ENCODE peak calls at places on chromosomes 13 and 19, in four cellular contexts. O is Panc1, S is nephron progenitor cell, I is IMR-90. A is an unnamed sample.
A peak's percentile ranks its signal among the peaks of the same experiment; 100 is the strongest.

GRCh38 chr19:23516266-23516665 is 121.0 kb upstream of the ZNF91 start:
- DNase-seq in O (no peak), S (no peak), I (no peak), A (no peak)

GRCh38 chr13:82436099-82436585 is 1446.1 kb downstream of the SLITRK1 start:
- DNase-seq in O (no peak), S (no peak), I (no peak), A (no peak)

GRCh38 chr19:12521996-12522395 is 29.3 kb downstream of the ZNF564 start:
- DNase-seq in O (no peak), S (no peak), I (no peak), A (no peak)

GRCh38 chr13:102847272-102848234 is 1.7 kb downstream of the ERCC5 start:
- DNase-seq in O (no peak), S (no peak), I (peak; percentile 54), A (no peak)

GRCh38 chr13:45876781-45877180 is 25.2 kb upstream of the SIAH3 start:
- DNase-seq in O (no peak), S (no peak), I (no peak), A (no peak)

GRCh38 chr13:43266953-43267615 is 243.7 kb downstream of the DNAJC15 start:
- DNase-seq in O (no peak), S (no peak), I (no peak), A (no peak)

GRCh38 chr13:76936736-76937135 is 11.6 kb upstream of the ACOD1 start:
- DNase-seq in O (no peak), S (no peak), I (no peak), A (no peak)

GRCh38 chr19:4851551-4852290 is 15.7 kb downstream of the PLIN3 start:
- DNase-seq in O (no peak), S (peak; percentile 82), I (peak; percentile 42), A (peak; percentile 84)

GRCh38 chr19:39943586-39943985 is 9.2 kb upstream of the FCGBP start:
- DNase-seq in O (no peak), S (no peak), I (no peak), A (no peak)

GRCh38 chr13:78193853-78194252 is 275.2 kb upstream of the EDNRB start:
- DNase-seq in O (no peak), S (no peak), I (no peak), A (no peak)

GRCh38 chr13:95898256-95898655 is 154.9 kb downstream of the UGGT2 start:
- DNase-seq in O (no peak), S (no peak), I (no peak), A (no peak)

GRCh38 chr13:98349731-98350305 is 172.7 kb upstream of the RNF113B start:
- DNase-seq in O (no peak), S (peak; percentile 37), I (no peak), A (peak; percentile 25)

GRCh38 chr13:23453132-23453531 is 19.6 kb upstream of the SACS start:
- DNase-seq in O (no peak), S (no peak), I (no peak), A (no peak)

GRCh38 chr19:10486551-10486950 is 16.6 kb downstream of the KEAP1 start:
- DNase-seq in O (no peak), S (no peak), I (no peak), A (no peak)

GRCh38 chr19:2461751-2462634 is 5.2 kb upstream of the LMNB2 start:
- DNase-seq in O (no peak), S (peak; percentile 63), I (peak; percentile 56), A (peak; percentile 89)

GRCh38 chr13:78978381-78978998 is 319.5 kb upstream of the OBI1 start:
- DNase-seq in O (peak; percentile 36), S (peak; percentile 51), I (peak; percentile 61), A (peak; percentile 39)

GRCh38 chr19:37507167-37507464 is 377 bp downstream of the ZNF793 start:
- DNase-seq in O (no peak), S (no peak), I (no peak), A (no peak)

GRCh38 chr19:6236310-6237291 is 43.2 kb downstream of the MLLT1 start:
- DNase-seq in O (no peak), S (no peak), I (no peak), A (no peak)

GRCh38 chr19:2207991-2208860 is 27.9 kb downstream of the PLEKHJ1 start:
- DNase-seq in O (no peak), S (peak; percentile 68), I (peak; percentile 57), A (peak; percentile 58)

GRCh38 chr19:2328401-2329161 is at the start of the genes LSM7 and SPPL2B:
- DNase-seq in O (no peak), S (peak; percentile 96), I (peak; percentile 83), A (peak; percentile 99)

GRCh38 chr13:91647361-91647970 is 249.0 kb downstream of the GPC5 start:
- DNase-seq in O (peak; percentile 2), S (peak; percentile 49), I (peak; percentile 12), A (peak; percentile 10)

GRCh38 chr19:19505669-19506326 is 9.6 kb downstream of the TSSK6 start:
- DNase-seq in O (no peak), S (no peak), I (no peak), A (no peak)

GRCh38 chr19:51903192-51903591 is 1.6 kb downstream of the ZNF649 start:
- DNase-seq in O (no peak), S (no peak), I (no peak), A (no peak)

GRCh38 chr13:30581582-30581981 is 36.1 kb upstream of the USPL1 start:
- DNase-seq in O (no peak), S (no peak), I (peak; percentile 36), A (peak; percentile 35)

GRCh38 chr13:45353895-45354294 is 12.9 kb upstream of the TPT1 start:
- DNase-seq in O (no peak), S (no peak), I (no peak), A (peak; percentile 40)

GRCh38 chr19:35345671-35346111 is 2.0 kb upstream of the FFAR1 start:
- DNase-seq in O (no peak), S (no peak), I (no peak), A (no peak)

GRCh38 chr13:46992383-46992952 is 95.6 kb upstream of the HTR2A start:
- DNase-seq in O (no peak), S (no peak), I (no peak), A (no peak)

DNA sequence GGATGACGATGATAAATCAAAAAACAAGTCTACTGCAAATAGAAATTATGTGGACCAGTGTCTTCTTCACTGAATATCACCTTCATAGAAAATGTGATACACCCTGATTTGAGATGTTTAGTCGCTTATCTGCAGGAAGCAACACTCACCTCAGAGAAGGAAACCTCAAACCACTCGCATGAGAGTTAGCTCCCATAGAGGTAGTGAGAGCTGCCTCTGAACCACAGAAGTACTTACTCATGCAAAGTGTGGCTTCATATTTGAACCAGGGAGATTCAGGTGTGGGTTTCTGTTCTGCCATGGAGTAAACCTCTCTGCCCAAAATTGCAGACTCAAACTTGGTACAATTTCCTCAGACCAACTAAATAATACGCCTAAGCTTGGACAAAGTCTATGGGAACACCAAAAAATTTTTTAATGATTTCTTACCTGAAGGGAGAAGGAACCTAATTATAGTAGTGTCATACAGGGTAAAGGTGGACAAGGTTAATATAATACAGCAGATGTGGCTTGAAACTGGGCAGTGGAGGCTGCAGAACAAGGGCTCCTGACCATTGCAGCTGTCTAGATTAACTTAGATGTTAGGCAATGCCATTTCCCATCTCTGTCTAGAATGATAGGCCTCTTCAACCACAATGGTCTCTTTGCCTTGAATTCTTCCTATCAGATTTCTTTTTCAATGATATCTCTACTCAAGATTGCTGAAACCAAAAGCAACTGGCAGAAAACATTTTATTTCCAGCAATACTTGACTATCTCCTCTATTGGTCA is 29.6 kb upstream of the RCBTB2 start:
- DNase-seq in O (no peak), S (no peak), I (no peak), A (peak; percentile 77)
- TF ChIP-seq CTCF in O (no peak), S (no peak), I (no peak), A (no peak)

DNA sequence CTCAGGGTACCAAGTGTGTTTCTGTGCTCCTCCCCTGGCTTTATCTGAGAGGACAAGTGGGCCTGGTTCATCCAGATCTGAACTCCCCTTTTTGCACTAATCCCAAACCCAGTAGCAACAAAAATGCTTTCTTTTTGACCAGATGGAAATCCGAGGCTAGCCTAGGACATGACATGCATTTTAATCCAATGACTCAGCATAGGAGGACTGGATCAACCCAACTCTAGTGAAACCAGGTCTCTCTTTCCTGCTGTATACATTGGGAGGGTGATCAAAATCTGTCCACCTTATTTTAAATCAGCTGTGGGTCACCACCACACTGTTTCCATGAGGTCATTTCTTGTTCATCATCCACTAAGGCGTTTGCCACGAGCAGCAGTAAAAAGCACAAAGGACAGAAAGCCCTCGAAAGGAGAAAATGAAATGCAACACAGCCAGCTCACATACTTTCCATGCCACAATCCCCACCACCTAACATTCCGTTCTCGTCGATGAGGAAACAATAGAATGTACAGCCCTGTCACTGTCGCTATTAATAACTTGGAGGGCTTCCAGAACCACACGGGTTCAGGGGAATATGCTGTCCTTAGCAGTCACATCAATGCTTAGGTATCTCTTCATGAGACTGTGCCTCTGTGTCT is 543.0 kb downstream of the IRS2 start:
- DNase-seq in O (no peak), S (no peak), I (peak; percentile 91), A (no peak)
- TF ChIP-seq CTCF in O (no peak), S (no peak), I (no peak), A (no peak)

DNA sequence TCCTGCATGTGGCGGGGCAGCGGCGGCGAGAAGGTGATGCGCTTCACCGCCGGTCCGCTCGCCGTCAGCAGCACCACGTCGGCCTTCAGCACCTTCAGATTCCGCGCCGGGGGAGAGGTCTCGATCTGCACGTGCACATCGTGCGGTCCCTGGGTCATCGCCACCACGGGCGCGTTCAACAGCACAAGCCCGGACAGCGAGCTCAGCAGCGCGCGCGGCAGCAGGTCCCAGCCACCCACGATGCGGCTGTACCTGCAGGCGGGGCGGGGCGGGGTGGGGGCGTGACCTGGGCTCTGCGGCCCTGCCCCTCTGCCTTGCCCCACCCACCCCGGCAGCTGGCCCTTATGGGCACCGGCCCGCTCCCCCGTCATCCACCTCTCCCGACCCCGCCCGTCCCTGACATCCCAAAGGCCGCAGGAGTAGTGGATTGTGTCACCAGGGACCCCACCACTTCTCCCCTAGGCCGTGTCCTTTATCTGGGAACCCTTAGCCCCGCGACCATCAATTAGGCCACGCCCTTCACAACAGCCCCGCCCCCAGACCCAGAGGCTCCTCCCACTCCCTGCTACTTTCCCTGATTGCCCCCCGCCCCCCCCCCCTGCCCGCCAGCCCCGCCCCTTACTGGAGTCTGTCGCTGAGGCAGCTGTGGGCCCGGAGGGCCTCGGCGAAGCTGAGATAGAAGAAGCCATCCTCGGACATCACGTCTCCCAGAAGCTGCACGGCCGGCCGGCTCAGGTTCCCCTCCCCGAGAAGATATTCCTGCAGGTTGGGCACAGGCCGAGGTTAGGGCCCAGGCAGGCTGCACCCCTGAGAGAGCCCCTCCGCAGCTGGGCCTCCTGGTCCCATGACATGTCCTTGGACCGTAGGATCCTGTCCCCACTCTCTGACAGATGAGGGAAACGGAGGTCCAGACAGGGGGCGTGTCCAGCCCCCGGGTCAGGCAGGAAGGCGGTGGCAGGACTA is 6.1 kb downstream of the IL4I1 start:
- DNase-seq in O (no peak), S (peak; percentile 85), I (no peak), A (peak; percentile 84)
- TF ChIP-seq CTCF in O (no peak), S (peak; percentile 24), I (no peak), A (no peak)

GRCh38 chr13:97307882-97308624 is 85.9 kb downstream of the MBNL2 start:
- DNase-seq in O (no peak), S (no peak), I (peak; percentile 68), A (no peak)

GRCh38 chr13:97306646-97307045 is 84.5 kb downstream of the MBNL2 start:
- DNase-seq in O (no peak), S (no peak), I (no peak), A (no peak)

GRCh38 chr13:97307096-97307495 is 85.0 kb downstream of the MBNL2 start:
- DNase-seq in O (no peak), S (no peak), I (no peak), A (no peak)

GRCh38 chr13:97308735-97309429 is 86.7 kb downstream of the MBNL2 start:
- DNase-seq in O (no peak), S (no peak), I (peak; percentile 34), A (no peak)

DNA sequence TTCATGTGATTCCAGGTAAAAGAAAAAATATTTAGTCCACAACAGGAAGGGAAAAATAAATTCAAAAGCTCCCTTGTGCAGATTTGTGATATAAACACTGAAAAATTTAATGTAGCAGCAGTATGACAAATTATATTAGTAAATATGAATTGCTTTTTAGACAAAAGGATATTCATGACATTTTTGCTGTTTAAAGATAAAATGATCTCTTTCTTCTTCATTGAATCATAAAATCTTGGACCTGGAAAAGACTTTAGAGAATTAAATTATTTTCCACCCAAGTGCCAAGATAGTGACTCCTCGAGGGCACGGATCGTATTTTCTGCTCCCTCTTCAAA is 85.4 kb downstream of the MBNL2 start:
- DNase-seq in O (no peak), S (no peak), I (no peak), A (no peak)
- TF ChIP-seq CTCF in O (no peak), S (no peak), I (no peak), A (no peak)